ENCODE peak calls at places on chromosomes 13 and 19, in five cellular contexts. One of them, this sample, is unnamed.
A peak's percentile ranks its signal among the peaks of the same experiment; 100 is the strongest.

GRCh38 chr19:21908066-21908465 is 72.1 kb upstream of the ZNF43 start:
- DNase-seq in tibial artery: no peak
- DNase-seq in suprapubic skin: no peak
- DNase-seq in AG04450: no peak
- DNase-seq in AG10803: no peak
- DNase-seq in this sample: no peak

GRCh38 chr19:7953060-7953459 is 9.6 kb upstream of the TIMM44 start:
- DNase-seq in tibial artery: no peak
- DNase-seq in suprapubic skin: no peak
- DNase-seq in AG04450: no peak
- DNase-seq in AG10803: peak; percentile 50
- DNase-seq in this sample: peak; percentile 66

GRCh38 chr19:46654621-46655152 is 6.3 kb downstream of the DACT3 start:
- DNase-seq in tibial artery: no peak
- DNase-seq in suprapubic skin: no peak
- DNase-seq in AG04450: no peak
- DNase-seq in AG10803: no peak
- DNase-seq in this sample: no peak

GRCh38 chr13:50370303-50370950 is 355.2 kb downstream of the KCNRG start:
- DNase-seq in tibial artery: no peak
- DNase-seq in suprapubic skin: no peak
- DNase-seq in AG04450: no peak
- DNase-seq in AG10803: no peak
- DNase-seq in this sample: no peak

GRCh38 chr19:40600086-40600917 is 867 bp upstream of the LTBP4 start:
- DNase-seq in tibial artery: peak; percentile 58
- DNase-seq in suprapubic skin: no peak
- DNase-seq in AG04450: no peak
- DNase-seq in AG10803: no peak
- DNase-seq in this sample: no peak

GRCh38 chr19:55637534-55637933 is 3.3 kb upstream of the ZNF580 start:
- DNase-seq in tibial artery: no peak
- DNase-seq in suprapubic skin: no peak
- DNase-seq in AG04450: no peak
- DNase-seq in AG10803: no peak
- DNase-seq in this sample: no peak

GRCh38 chr19:56091066-56091490 is 30.0 kb downstream of the ZNF787 start:
- DNase-seq in tibial artery: no peak
- DNase-seq in suprapubic skin: no peak
- DNase-seq in AG04450: no peak
- DNase-seq in AG10803: peak; percentile 37
- DNase-seq in this sample: peak; percentile 59

GRCh38 chr13:95455782-95456181 is 96.7 kb upstream of the CLDN10 start:
- DNase-seq in tibial artery: no peak
- DNase-seq in suprapubic skin: no peak
- DNase-seq in AG04450: no peak
- DNase-seq in AG10803: no peak
- DNase-seq in this sample: no peak

GRCh38 chr19:6292006-6292405 is 12.2 kb upstream of the MLLT1 start:
- DNase-seq in tibial artery: no peak
- DNase-seq in suprapubic skin: no peak
- DNase-seq in AG04450: no peak
- DNase-seq in AG10803: no peak
- DNase-seq in this sample: peak; percentile 7

GRCh38 chr13:75364131-75364713 is 117.7 kb downstream of the TBC1D4 start:
- DNase-seq in tibial artery: no peak
- DNase-seq in suprapubic skin: no peak
- DNase-seq in AG04450: no peak
- DNase-seq in AG10803: no peak
- DNase-seq in this sample: no peak

GRCh38 chr19:33278403-33279269 is 23.7 kb downstream of the CEBPA start:
- DNase-seq in tibial artery: no peak
- DNase-seq in suprapubic skin: no peak
- DNase-seq in AG04450: no peak
- DNase-seq in AG10803: no peak
- DNase-seq in this sample: no peak

GRCh38 chr19:33299061-33299665 is 3.2 kb downstream of the CEBPA start:
- DNase-seq in tibial artery: no peak
- DNase-seq in suprapubic skin: no peak
- DNase-seq in AG04450: no peak
- DNase-seq in AG10803: no peak
- DNase-seq in this sample: no peak

GRCh38 chr13:102286326-102286725 is 115.5 kb downstream of the FGF14 start:
- DNase-seq in tibial artery: no peak
- DNase-seq in suprapubic skin: no peak
- DNase-seq in AG04450: peak; percentile 74
- DNase-seq in AG10803: peak; percentile 75
- DNase-seq in this sample: peak; percentile 97

GRCh38 chr19:48878219-48879024 is 6.2 kb downstream of the PPP1R15A start:
- DNase-seq in tibial artery: peak; percentile 59
- DNase-seq in suprapubic skin: no peak
- DNase-seq in AG04450: no peak
- DNase-seq in AG10803: peak; percentile 36
- DNase-seq in this sample: peak; percentile 61

GRCh38 chr13:45185286-45185685 is 15.6 kb downstream of the KCTD4 start:
- DNase-seq in tibial artery: no peak
- DNase-seq in suprapubic skin: no peak
- DNase-seq in AG04450: no peak
- DNase-seq in AG10803: peak; percentile 81
- DNase-seq in this sample: no peak

GRCh38 chr13:42574435-42575311 is 721 bp downstream of the TNFSF11 start:
- DNase-seq in tibial artery: no peak
- DNase-seq in suprapubic skin: no peak
- DNase-seq in AG04450: no peak
- DNase-seq in AG10803: no peak
- DNase-seq in this sample: no peak

GRCh38 chr13:20729633-20730585 is 26.4 kb downstream of the IL17D start:
- DNase-seq in tibial artery: no peak
- DNase-seq in suprapubic skin: no peak
- DNase-seq in AG04450: no peak
- DNase-seq in AG10803: no peak
- DNase-seq in this sample: no peak

GRCh38 chr13:59746291-59746962 is 417.3 kb downstream of the DIAPH3 start:
- DNase-seq in tibial artery: no peak
- DNase-seq in suprapubic skin: no peak
- DNase-seq in AG04450: peak; percentile 1
- DNase-seq in AG10803: peak; percentile 77
- DNase-seq in this sample: peak; percentile 22

GRCh38 chr19:20999731-21000352 is 20.6 kb upstream of the ZNF430 start:
- DNase-seq in tibial artery: peak; percentile 77
- DNase-seq in suprapubic skin: peak; percentile 90
- DNase-seq in AG04450: peak; percentile 75
- DNase-seq in AG10803: peak; percentile 82
- DNase-seq in this sample: peak; percentile 83

GRCh38 chr19:44603201-44603945 is 10.0 kb upstream of the IGSF23 start:
- DNase-seq in tibial artery: no peak
- DNase-seq in suprapubic skin: no peak
- DNase-seq in AG04450: peak; percentile 93
- DNase-seq in AG10803: peak; percentile 96
- DNase-seq in this sample: peak; percentile 98

GRCh38 chr19:15640904-15641597 is 354 bp downstream of the CYP4F3 start:
- DNase-seq in tibial artery: no peak
- DNase-seq in suprapubic skin: no peak
- DNase-seq in AG04450: no peak
- DNase-seq in AG10803: no peak
- DNase-seq in this sample: no peak

GRCh38 chr19:798415-799075 is 1.3 kb downstream of the PTBP1 start:
- DNase-seq in tibial artery: no peak
- DNase-seq in suprapubic skin: no peak
- DNase-seq in AG04450: no peak
- DNase-seq in AG10803: no peak
- DNase-seq in this sample: no peak
- H3K4me3 ChIP-seq in tibial artery: peak overlapping the region; percentile 98
- H3K4me3 ChIP-seq in suprapubic skin: peak overlapping the region; percentile 69
- H3K4me3 ChIP-seq in AG04450: peak overlapping the region; percentile 90
- H3K4me3 ChIP-seq in AG10803: peak overlapping the region; percentile 84
- H3K4me3 ChIP-seq in this sample: peak overlapping the region; percentile 85

GRCh38 chr19:17953869-17954268 is 13.0 kb upstream of the KCNN1 start:
- DNase-seq in tibial artery: no peak
- DNase-seq in suprapubic skin: no peak
- DNase-seq in AG04450: no peak
- DNase-seq in AG10803: no peak
- DNase-seq in this sample: no peak

GRCh38 chr19:17950310-17951150 is 16.4 kb upstream of the KCNN1 start:
- DNase-seq in tibial artery: no peak
- DNase-seq in suprapubic skin: no peak
- DNase-seq in AG04450: no peak
- DNase-seq in AG10803: no peak
- DNase-seq in this sample: no peak

GRCh38 chr19:17951151-17952040 is 15.5 kb upstream of the KCNN1 start:
- DNase-seq in tibial artery: no peak
- DNase-seq in suprapubic skin: no peak
- DNase-seq in AG04450: no peak
- DNase-seq in AG10803: no peak
- DNase-seq in this sample: no peak

GRCh38 chr19:17953316-17953801 is 13.5 kb upstream of the KCNN1 start:
- DNase-seq in tibial artery: no peak
- DNase-seq in suprapubic skin: no peak
- DNase-seq in AG04450: no peak
- DNase-seq in AG10803: no peak
- DNase-seq in this sample: no peak

DNA sequence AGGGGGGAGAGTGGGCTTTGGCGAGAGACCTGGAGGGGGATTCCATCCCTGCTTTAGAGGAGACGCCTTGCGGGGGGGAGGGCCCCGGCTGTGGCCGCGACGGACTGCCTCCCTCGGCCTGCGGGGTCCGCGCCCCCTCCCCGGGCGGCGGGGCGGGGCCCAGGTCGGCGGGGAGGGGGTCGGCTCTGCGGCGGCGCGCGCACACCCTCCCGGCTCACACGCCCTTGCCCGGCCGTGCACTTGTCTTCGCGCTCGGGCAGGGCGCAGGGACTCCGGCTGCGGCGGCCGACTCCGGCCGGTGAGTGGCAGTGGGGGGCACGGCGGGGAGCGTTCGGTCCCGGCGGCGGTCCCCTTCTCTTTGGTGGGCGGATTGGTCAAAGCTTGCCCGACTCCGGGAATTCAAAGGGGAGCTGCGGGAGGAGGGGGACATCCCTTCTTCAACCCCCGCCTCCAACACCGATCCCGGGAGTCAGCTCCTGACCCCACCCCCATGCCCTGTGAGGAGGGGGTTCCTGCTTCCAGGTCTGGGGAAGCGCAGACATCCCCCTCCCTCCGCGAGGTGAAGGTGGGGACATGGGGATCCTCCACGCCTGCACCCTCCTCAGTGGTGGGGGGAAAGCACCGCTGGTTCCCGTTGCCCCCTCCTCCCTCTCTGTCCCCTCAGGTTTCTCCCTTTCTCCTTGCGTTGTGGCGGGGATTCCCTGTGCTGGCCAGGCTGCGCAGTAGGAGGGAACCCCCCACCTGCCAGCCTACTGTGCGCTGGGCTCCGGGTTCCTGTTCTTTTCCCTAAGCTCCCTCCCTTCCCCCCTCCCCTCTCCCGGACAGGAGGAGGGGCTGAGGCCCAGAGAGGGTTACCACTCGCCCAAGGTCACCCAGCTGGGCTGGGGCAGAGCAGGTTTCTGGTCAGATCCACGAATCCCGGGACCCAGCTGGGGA is 14.6 kb upstream of the KCNN1 start:
- DNase-seq in tibial artery: no peak
- DNase-seq in suprapubic skin: no peak
- DNase-seq in AG04450: no peak
- DNase-seq in AG10803: no peak
- DNase-seq in this sample: no peak
- H3K4me3 ChIP-seq in tibial artery: no peak overlapping the region
- H3K4me3 ChIP-seq in suprapubic skin: peak overlapping the region; percentile 28
- H3K4me3 ChIP-seq in AG04450: no peak overlapping the region
- H3K4me3 ChIP-seq in AG10803: no peak overlapping the region
- H3K4me3 ChIP-seq in this sample: no peak overlapping the region

GRCh38 chr13:48233097-48233885 is at the start of gene ITM2B:
- DNase-seq in tibial artery: peak; percentile 57
- DNase-seq in suprapubic skin: peak; percentile 86
- DNase-seq in AG04450: no peak
- DNase-seq in AG10803: peak; percentile 61
- DNase-seq in this sample: peak; percentile 65

GRCh38 chr13:48230541-48230940 is 2.5 kb upstream of the ITM2B start:
- DNase-seq in tibial artery: no peak
- DNase-seq in suprapubic skin: no peak
- DNase-seq in AG04450: no peak
- DNase-seq in AG10803: no peak
- DNase-seq in this sample: no peak

GRCh38 chr13:48232420-48233096 is 448 bp upstream of the ITM2B start:
- DNase-seq in tibial artery: peak; percentile 62
- DNase-seq in suprapubic skin: peak; percentile 82
- DNase-seq in AG04450: no peak
- DNase-seq in AG10803: no peak
- DNase-seq in this sample: no peak

GRCh38 chr13:48231080-48231479 is 1.9 kb upstream of the ITM2B start:
- DNase-seq in tibial artery: no peak
- DNase-seq in suprapubic skin: no peak
- DNase-seq in AG04450: no peak
- DNase-seq in AG10803: no peak
- DNase-seq in this sample: peak; percentile 42

GRCh38 chr13:48231948-48232347 is 1.1 kb upstream of the ITM2B start:
- DNase-seq in tibial artery: no peak
- DNase-seq in suprapubic skin: no peak
- DNase-seq in AG04450: no peak
- DNase-seq in AG10803: no peak
- DNase-seq in this sample: no peak
- H3K4me3 ChIP-seq in tibial artery: peak overlapping the region; percentile 78
- H3K4me3 ChIP-seq in suprapubic skin: no peak overlapping the region
- H3K4me3 ChIP-seq in AG04450: no peak overlapping the region
- H3K4me3 ChIP-seq in AG10803: no peak overlapping the region
- H3K4me3 ChIP-seq in this sample: no peak overlapping the region

GRCh38 chr19:29442910-29443309 is 82.9 kb upstream of the VSTM2B start:
- DNase-seq in tibial artery: no peak
- DNase-seq in suprapubic skin: no peak
- DNase-seq in AG04450: no peak
- DNase-seq in AG10803: no peak
- DNase-seq in this sample: no peak
- H3K4me3 ChIP-seq in tibial artery: no peak overlapping the region
- H3K4me3 ChIP-seq in suprapubic skin: no peak overlapping the region
- H3K4me3 ChIP-seq in AG04450: no peak overlapping the region
- H3K4me3 ChIP-seq in AG10803: no peak overlapping the region
- H3K4me3 ChIP-seq in this sample: no peak overlapping the region